ENCODE peak calls at places on chromosomes 7 and 10, in ten cellular contexts. C is transverse colon, E is sigmoid colon, I is A549, N is K562, A is ovary, H is SK-N-SH, D is suprapubic skin, Q is upper lobe of left lung, F is stomach. S is an unnamed sample.

GRCh38 chr7:132656846-132657776 is 80.8 kb upstream of the PLXNA4 start:
- DNase-seq in N (peak; percentile 59), Q (no peak), I (peak; percentile 32), D (no peak), A (no peak), H (peak; percentile 50), E (no peak), C (no peak), F (no peak), S (no peak)

GRCh38 chr10:18713077-18713476 is 53.8 kb downstream of the ARL5B start:
- DNase-seq in F (no peak), C (no peak), I (peak; percentile 33), Q (peak; percentile 21), D (no peak), E (no peak), A (no peak), N (no peak), H (no peak), S (no peak)

GRCh38 chr7:27899601-27900000 is 159.6 kb downstream of the TAX1BP1 start:
- DNase-seq in H (no peak), A (no peak), N (no peak), E (no peak), C (no peak), D (no peak), I (no peak), F (no peak), Q (no peak), S (no peak)

GRCh38 chr10:104259999-104260774 is 5.5 kb downstream of the GSTO1 start:
- DNase-seq in E (no peak), N (no peak), H (no peak), A (no peak), D (no peak), I (no peak), C (no peak), Q (no peak), F (no peak), S (no peak)

GRCh38 chr7:159139639-159140038 is 5.0 kb downstream of the VIPR2 start:
- DNase-seq in C (no peak), F (peak; percentile 14), Q (no peak), D (no peak), N (no peak), I (no peak), A (no peak), H (no peak), E (no peak), S (no peak)

GRCh38 chr7:97149843-97150242 is 32.3 kb downstream of the SDHAF3 start:
- DNase-seq in Q (no peak), F (no peak), A (no peak), H (no peak), C (no peak), N (no peak), E (no peak), D (no peak), I (no peak), S (no peak)

GRCh38 chr7:44167920-44168319 is 21.3 kb downstream of the GCK start:
- DNase-seq in N (no peak), H (no peak), D (no peak), F (no peak), A (no peak), E (no peak), I (no peak), Q (no peak), C (no peak), S (no peak)

GRCh38 chr7:95493247-95493646 is 7.5 kb downstream of the ASB4 start:
- DNase-seq in N (no peak), F (no peak), D (no peak), C (no peak), A (no peak), H (no peak), E (no peak), Q (no peak), I (no peak), S (no peak)

GRCh38 chr7:151168022-151168786 is 710 bp upstream of the GBX1 start:
- DNase-seq in C (peak; percentile 46), D (no peak), F (peak; percentile 42), Q (peak; percentile 41), H (peak; percentile 91), N (peak; percentile 94), E (no peak), I (peak; percentile 74), A (no peak), S (no peak)

GRCh38 chr10:22633106-22633505 is 81.3 kb downstream of the PIP4K2A start:
- DNase-seq in Q (no peak), F (no peak), D (no peak), N (no peak), I (no peak), E (no peak), A (no peak), C (no peak), H (no peak), S (no peak)

GRCh38 chr10:114064151-114065045 is 20.7 kb downstream of the ADRB1 start:
- DNase-seq in E (no peak), A (no peak), D (no peak), N (no peak), I (no peak), F (peak; percentile 79), C (no peak), H (no peak), Q (peak; percentile 81), S (no peak)

GRCh38 chr10:114060456-114060855 is 16.8 kb downstream of the ADRB1 start:
- DNase-seq in F (no peak), E (no peak), C (no peak), D (no peak), N (no peak), H (no peak), Q (no peak), A (no peak), I (no peak), S (no peak)

GRCh38 chr10:114058297-114058696 is 14.6 kb downstream of the ADRB1 start:
- DNase-seq in E (no peak), I (no peak), Q (no peak), D (no peak), H (no peak), A (no peak), C (no peak), F (peak; percentile 40), N (no peak), S (no peak)

GRCh38 chr10:114061794-114062193 is 18.1 kb downstream of the ADRB1 start:
- DNase-seq in E (no peak), H (no peak), C (no peak), A (no peak), F (no peak), I (no peak), D (no peak), N (no peak), Q (peak; percentile 35), S (no peak)

DNA sequence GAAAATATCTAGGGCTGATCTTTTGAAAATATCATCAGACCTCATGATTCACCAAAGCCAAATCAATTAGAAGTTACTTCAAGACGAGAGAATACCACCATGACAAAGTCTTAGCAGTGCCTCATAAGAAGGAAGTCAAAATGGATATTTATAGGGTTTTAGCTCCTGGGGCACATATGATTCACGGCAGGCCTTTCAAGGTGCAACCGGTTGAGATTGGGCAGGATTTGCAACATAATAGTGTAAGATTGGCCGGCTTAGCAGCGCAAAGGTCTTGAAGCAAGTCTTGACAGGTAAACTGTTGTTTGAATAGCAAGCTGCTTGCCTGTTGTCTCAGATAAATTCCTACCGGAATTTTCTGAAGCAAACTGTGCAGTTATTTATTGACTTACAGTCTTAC is 17.5 kb downstream of the ADRB1 start:
- DNase-seq in F (no peak), Q (no peak), N (no peak), H (no peak), A (no peak), I (no peak), D (no peak), E (no peak), C (no peak), S (no peak)
- TF ChIP-seq EP300 in F (no peak), Q (no peak), N (no peak), H (no peak), A (no peak), I (no peak), D (no peak), E (no peak), C (no peak), S (no peak)

DNA sequence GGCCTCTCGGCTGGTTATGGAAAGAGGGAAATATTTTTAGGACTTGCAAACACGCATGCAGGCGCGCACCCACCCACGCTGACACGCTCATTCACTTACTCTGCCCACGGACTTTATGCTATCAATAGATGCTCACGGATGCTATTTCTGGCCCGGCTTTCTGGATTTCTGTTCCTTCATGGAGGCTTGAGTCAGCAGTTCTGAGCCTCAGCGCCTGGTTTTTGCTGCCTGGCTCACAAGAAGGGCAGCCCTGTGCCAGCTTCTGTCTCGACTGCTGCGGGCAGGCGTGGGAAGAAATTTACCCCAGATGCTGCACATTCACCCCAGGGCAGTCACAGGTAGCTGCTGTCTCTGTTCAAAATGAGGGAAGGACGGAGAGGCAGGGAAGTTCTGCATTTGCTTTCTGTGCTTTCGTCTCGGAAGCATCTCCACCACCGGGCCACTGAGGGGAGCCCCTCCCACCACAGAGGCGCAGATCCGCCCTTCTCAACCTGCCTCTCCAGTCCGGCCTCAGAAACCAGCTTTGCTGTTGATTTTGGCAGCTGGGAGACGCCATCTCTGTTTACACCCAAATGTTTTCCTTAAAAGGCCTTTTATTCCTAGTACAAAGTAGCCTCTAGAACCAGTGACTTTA is 116.2 kb upstream of the BTBD16 start:
- DNase-seq in H (no peak), E (peak; percentile 82), I (no peak), C (no peak), Q (no peak), D (no peak), A (peak; percentile 56), N (no peak), F (no peak), S (no peak)
- TF ChIP-seq EP300 in H (no peak), E (no peak), I (no peak), C (no peak), Q (no peak), D (no peak), A (no peak), N (no peak), F (no peak), S (no peak)

GRCh38 chr10:99785646-99786045 is 3.2 kb downstream of the ABCC2 start:
- DNase-seq in A (no peak), E (no peak), N (no peak), H (no peak), I (no peak), C (no peak), Q (no peak), D (no peak), F (no peak), S (no peak)
- TF ChIP-seq EP300 in A (no peak), E (no peak), N (no peak), H (no peak), I (no peak), C (no peak), Q (no peak), D (no peak), F (no peak), S (no peak)

GRCh38 chr10:111357859-111358258 is 281.0 kb downstream of the ADRA2A start:
- DNase-seq in A (no peak), F (no peak), D (no peak), Q (no peak), E (no peak), N (no peak), H (no peak), I (no peak), C (no peak), S (peak; percentile 14)

GRCh38 chr10:111354859-111355258 is 278.0 kb downstream of the ADRA2A start:
- DNase-seq in E (no peak), C (no peak), H (no peak), A (no peak), D (no peak), N (no peak), Q (no peak), I (no peak), F (no peak), S (no peak)

GRCh38 chr10:111356571-111356970 is 279.7 kb downstream of the ADRA2A start:
- DNase-seq in E (no peak), F (no peak), Q (no peak), H (no peak), C (no peak), A (no peak), I (no peak), D (no peak), N (no peak), S (no peak)

GRCh38 chr10:111360260-111360925 is 283.6 kb downstream of the ADRA2A start:
- DNase-seq in N (no peak), H (peak; percentile 45), E (no peak), F (peak; percentile 51), Q (peak; percentile 52), D (no peak), I (no peak), C (peak; percentile 30), A (peak; percentile 31), S (peak; percentile 50)
- TF ChIP-seq EP300 in N (no peak), H (no peak), E (no peak), F (no peak), Q (no peak), D (no peak), I (no peak), C (no peak), A (no peak), S (no peak)

S was measured in esophagus muscularis mucosa.